ENCODE peak calls at places on chromosomes 13 and 19, in eight cellular contexts. P is activated gamma-delta T cell; Y is NCI-H2107; N is A549; T is HT1080; G is D721Med; A is stimulated activated CD4-positive, alpha-beta T cell treated with anti-CD3 and anti-CD28 coated beads, Interleukin-1b, Interleukin-23, amount 100 ng/mL, for 1 hour; E is breast epithelium. D is an unnamed sample.

GRCh38 chr13:30824651-30825050 is 81.4 kb upstream of the MEDAG start:
- DNase-seq in P (no peak), Y (no peak), N (no peak), T (no peak), G (no peak), A (no peak), E (no peak), D (no peak)

GRCh38 chr13:25930655-25931054 is 121.2 kb downstream of the SHISA2 start:
- DNase-seq in P (no peak), Y (no peak), N (no peak), T (no peak), G (no peak), A (no peak), E (no peak), D (no peak)

GRCh38 chr19:17719730-17720486 is 628 bp downstream of the MAP1S start:
- DNase-seq in P (no peak), Y (peak; percentile 17), N (no peak), T (no peak), G (no peak), A (no peak), E (peak; percentile 59), D (no peak)

GRCh38 chr13:107807306-107808073 is 407.8 kb downstream of the LIG4 start:
- DNase-seq in P (no peak), Y (no peak), N (no peak), T (no peak), G (no peak), A (no peak), E (no peak), D (no peak)

GRCh38 chr13:91142572-91142971 is 204.9 kb upstream of the MIR17HG start:
- DNase-seq in P (no peak), Y (no peak), N (no peak), T (peak; percentile 79), G (no peak), A (no peak), E (no peak), D (no peak)

GRCh38 chr19:58021541-58022282 is 12.1 kb upstream of the ZSCAN1 start:
- DNase-seq in P (no peak), Y (no peak), N (peak; percentile 18), T (peak; percentile 20), G (peak; percentile 79), A (no peak), E (peak; percentile 38), D (no peak)

GRCh38 chr19:3979289-3979673 is 6.0 kb downstream of the EEF2 start:
- DNase-seq in P (no peak), Y (no peak), N (no peak), T (no peak), G (peak; percentile 10), A (no peak), E (no peak), D (no peak)

GRCh38 chr19:2120821-2121220 is 24.1 kb downstream of the IZUMO4 start:
- DNase-seq in P (no peak), Y (no peak), N (no peak), T (no peak), G (no peak), A (no peak), E (no peak), D (no peak)

GRCh38 chr13:87331178-87331577 is 340.0 kb upstream of the SLITRK5 start:
- DNase-seq in P (no peak), Y (no peak), N (no peak), T (no peak), G (no peak), A (no peak), E (no peak), D (no peak)

GRCh38 chr13:35526577-35526976 is 50.1 kb upstream of the MAB21L1 start:
- DNase-seq in P (no peak), Y (no peak), N (no peak), T (no peak), G (no peak), A (no peak), E (no peak), D (no peak)

GRCh38 chr13:66933994-66934393 is 296.1 kb downstream of the PCDH9 start:
- DNase-seq in P (no peak), Y (no peak), N (peak; percentile 15), T (peak; percentile 84), G (no peak), A (no peak), E (no peak), D (no peak)

GRCh38 chr19:5332501-5332900 is 8.1 kb downstream of the PTPRS start:
- DNase-seq in P (no peak), Y (no peak), N (no peak), T (no peak), G (no peak), A (no peak), E (no peak), D (no peak)

GRCh38 chr19:46147791-46148288 is at the start of gene IGFL2:
- DNase-seq in P (no peak), Y (no peak), N (no peak), T (peak; percentile 28), G (no peak), A (no peak), E (no peak), D (no peak)

GRCh38 chr19:48044561-48044960 is 682 bp upstream of the CABP5 start:
- DNase-seq in P (no peak), Y (no peak), N (no peak), T (peak; percentile 8), G (no peak), A (no peak), E (no peak), D (no peak)

GRCh38 chr13:46321494-46322225 is 65.4 kb downstream of the RUBCNL start:
- DNase-seq in P (no peak), Y (peak; percentile 21), N (peak; percentile 26), T (peak; percentile 48), G (peak; percentile 49), A (peak; percentile 28), E (no peak), D (peak; percentile 64)

GRCh38 chr13:40172149-40172591 is 494.3 kb downstream of the FOXO1 start:
- DNase-seq in P (no peak), Y (no peak), N (no peak), T (no peak), G (no peak), A (no peak), E (no peak), D (no peak)

GRCh38 chr13:50843256-50844043 is at the start of gene DLEU7:
- DNase-seq in P (peak; percentile 11), Y (no peak), N (no peak), T (no peak), G (no peak), A (no peak), E (no peak), D (no peak)

GRCh38 chr13:28679628-28680027 is 20.7 kb downstream of the POMP start:
- DNase-seq in P (no peak), Y (no peak), N (no peak), T (no peak), G (no peak), A (no peak), E (no peak), D (no peak)

GRCh38 chr13:28819046-28819747 is 942 bp upstream of the MTUS2 start:
- DNase-seq in P (no peak), Y (no peak), N (peak; percentile 10), T (no peak), G (no peak), A (no peak), E (no peak), D (peak; percentile 28)

GRCh38 chr19:805161-805561 is 7.9 kb downstream of the PTBP1 start:
- DNase-seq in P (no peak), Y (no peak), N (no peak), T (no peak), G (no peak), A (no peak), E (no peak), D (peak; percentile 46)

GRCh38 chr19:49807174-49807830 is 5.8 kb downstream of the FUZ start:
- DNase-seq in P (no peak), Y (no peak), N (no peak), T (no peak), G (no peak), A (no peak), E (no peak), D (no peak)

GRCh38 chr13:66657165-66657895 is 572.8 kb downstream of the PCDH9 start:
- DNase-seq in P (no peak), Y (peak; percentile 62), N (peak; percentile 25), T (peak; percentile 96), G (no peak), A (no peak), E (peak; percentile 90), D (no peak)

GRCh38 chr13:33728271-33729037 is 89.5 kb upstream of the RFC3 start:
- DNase-seq in P (no peak), Y (no peak), N (no peak), T (peak; percentile 44), G (no peak), A (no peak), E (no peak), D (peak; percentile 57)

GRCh38 chr19:46579286-46579944 is 21.7 kb upstream of the CALM3 start:
- DNase-seq in P (no peak), Y (no peak), N (peak; percentile 55), T (no peak), G (peak; percentile 66), A (no peak), E (no peak), D (peak; percentile 27)

GRCh38 chr19:397321-397720 is 11.6 kb downstream of the C2CD4C start:
- DNase-seq in P (no peak), Y (no peak), N (no peak), T (no peak), G (no peak), A (no peak), E (no peak), D (no peak)

GRCh38 chr13:68369739-68370138 is 1139.6 kb upstream of the PCDH9 start:
- DNase-seq in P (no peak), Y (no peak), N (peak; percentile 4), T (peak; percentile 81), G (no peak), A (no peak), E (no peak), D (no peak)

GRCh38 chr19:32363175-32363574 is 17.8 kb downstream of the ZNF507 start:
- DNase-seq in P (no peak), Y (no peak), N (no peak), T (no peak), G (no peak), A (no peak), E (no peak), D (no peak)

GRCh38 chr19:3699741-3700241 is 477 bp downstream of the PIP5K1C start:
- DNase-seq in P (no peak), Y (no peak), N (no peak), T (no peak), G (no peak), A (no peak), E (no peak), D (peak; percentile 58)

D was measured in GM20000.